ENCODE peak calls at places on chromosomes 5 and 9, in ten cellular contexts. L is astrocyte of the spinal cord, D is foreskin fibroblast, O is fibroblast of pulmonary artery, J is breast epithelium, S is bronchial epithelial cell, E is fibroblast of lung, F is A549, K is psoas muscle, H is neural progenitor cell. M is an unnamed sample.

GRCh38 chr5:117953272-117953671 is 1035.1 kb downstream of the DTWD2 start:
- DNase-seq in D (no peak), F (no peak), S (no peak), H (no peak), E (no peak), J (no peak), K (no peak), O (no peak), L (no peak), M (no peak)

GRCh38 chr9:127598839-127599549 is 13.1 kb upstream of the STXBP1 start:
- DNase-seq in E (no peak), D (no peak), J (no peak), L (no peak), S (no peak), K (no peak), H (peak), O (no peak), F (no peak), M (peak)

GRCh38 chr5:7813576-7813975 is 37.4 kb downstream of the CFAP90 start:
- DNase-seq in S (no peak), L (no peak), J (no peak), K (no peak), H (no peak), O (no peak), F (no peak), D (no peak), E (no peak), M (no peak)

GRCh38 chr5:133605323-133605722 is 7.0 kb downstream of the FSTL4 start:
- DNase-seq in D (no peak), S (no peak), E (no peak), F (no peak), O (no peak), J (no peak), H (no peak), L (no peak), K (no peak), M (no peak)

GRCh38 chr5:167642779-167643517 is 648.5 kb upstream of the WWC1 start:
- DNase-seq in L (peak), F (no peak), H (no peak), J (no peak), E (peak), K (no peak), S (peak), O (peak), D (peak), M (no peak)

GRCh38 chr5:134026521-134027202 is 21.9 kb upstream of the VDAC1 start:
- DNase-seq in S (peak), J (peak), F (peak), L (peak), E (peak), O (peak), H (peak), D (peak), K (no peak), M (peak)

GRCh38 chr9:1938675-1939170 is 76.4 kb upstream of the SMARCA2 start:
- DNase-seq in L (no peak), D (no peak), K (no peak), F (no peak), S (no peak), E (no peak), H (no peak), J (no peak), O (no peak), M (no peak)

GRCh38 chr9:119349548-119349947 is 19.7 kb downstream of the BRINP1 start:
- DNase-seq in H (peak), K (no peak), L (no peak), F (no peak), S (no peak), J (no peak), E (no peak), O (no peak), D (no peak), M (no peak)

GRCh38 chr5:71932649-71933338 is 174.5 kb upstream of the MAP1B start:
- DNase-seq in S (peak), K (peak), H (peak), L (peak), D (no peak), F (peak), O (peak), J (no peak), E (peak), M (no peak)

GRCh38 chr5:66994790-66995189 is 201.8 kb downstream of the CD180 start:
- DNase-seq in D (no peak), L (no peak), F (peak), H (no peak), E (no peak), J (no peak), K (no peak), O (no peak), S (peak), M (no peak)

GRCh38 chr5:137751869-137752491 is 2.2 kb downstream of the HNRNPA0 start:
- DNase-seq in K (no peak), L (peak), D (peak), F (peak), H (peak), S (peak), J (no peak), O (peak), E (peak), M (peak)

GRCh38 chr9:74804018-74804385 is 83.7 kb downstream of the TRPM6 start:
- DNase-seq in E (peak), D (no peak), H (no peak), L (peak), O (no peak), J (no peak), S (peak), K (no peak), F (peak), M (no peak)

GRCh38 chr9:13960011-13960765 is 353.8 kb downstream of the NFIB start:
- DNase-seq in J (no peak), D (no peak), S (no peak), F (no peak), L (no peak), H (no peak), O (peak), K (no peak), E (no peak), M (no peak)

GRCh38 chr5:142427529-142427928 is 102.7 kb upstream of the SPRY4 start:
- DNase-seq in F (no peak), S (no peak), L (no peak), H (no peak), E (no peak), O (no peak), D (no peak), K (no peak), J (no peak), M (no peak)

GRCh38 chr9:133509179-133510083 is 15.3 kb downstream of the MYMK start:
- DNase-seq in J (no peak), O (no peak), E (no peak), L (no peak), S (peak), F (no peak), H (peak), D (no peak), K (peak), M (no peak)

GRCh38 chr9:37465249-37466036 is at the start of gene ZBTB5:
- DNase-seq in K (peak), F (peak), D (peak), S (peak), E (peak), O (peak), J (peak), H (peak), L (peak), M (peak)

GRCh38 chr5:115209279-115209678 is 39.6 kb upstream of the TRIM36 start:
- DNase-seq in J (no peak), F (no peak), H (no peak), O (peak), K (no peak), D (no peak), E (peak), S (no peak), L (no peak), M (peak)

GRCh38 chr5:81286059-81286617 is 15.2 kb upstream of the ZCCHC9 start:
- DNase-seq in F (no peak), K (no peak), S (peak), L (no peak), D (no peak), O (no peak), J (no peak), H (peak), E (no peak), M (no peak)

GRCh38 chr9:106286249-106286648 is 576.7 kb upstream of the ZNF462 start:
- DNase-seq in E (peak), F (peak), S (peak), K (no peak), O (no peak), D (no peak), L (peak), J (no peak), H (peak), M (peak)

GRCh38 chr9:134669556-134669955 is 28.0 kb downstream of the COL5A1 start:
- DNase-seq in K (peak), H (no peak), L (no peak), E (no peak), F (peak), D (no peak), S (no peak), J (no peak), O (no peak), M (no peak)

GRCh38 chr9:4045556-4045955 is 254.3 kb downstream of the GLIS3 start:
- DNase-seq in J (no peak), O (no peak), F (no peak), K (no peak), S (no peak), L (no peak), D (no peak), H (no peak), E (no peak), M (no peak)

GRCh38 chr9:4042966-4043365 is 256.9 kb downstream of the GLIS3 start:
- DNase-seq in D (no peak), K (no peak), S (no peak), F (no peak), J (no peak), L (no peak), O (no peak), E (no peak), H (peak), M (no peak)

GRCh38 chr9:4050686-4051315 is 249.1 kb downstream of the GLIS3 start:
- DNase-seq in K (no peak), E (no peak), S (no peak), H (peak), L (no peak), J (no peak), D (no peak), O (no peak), F (no peak), M (no peak)

DNA sequence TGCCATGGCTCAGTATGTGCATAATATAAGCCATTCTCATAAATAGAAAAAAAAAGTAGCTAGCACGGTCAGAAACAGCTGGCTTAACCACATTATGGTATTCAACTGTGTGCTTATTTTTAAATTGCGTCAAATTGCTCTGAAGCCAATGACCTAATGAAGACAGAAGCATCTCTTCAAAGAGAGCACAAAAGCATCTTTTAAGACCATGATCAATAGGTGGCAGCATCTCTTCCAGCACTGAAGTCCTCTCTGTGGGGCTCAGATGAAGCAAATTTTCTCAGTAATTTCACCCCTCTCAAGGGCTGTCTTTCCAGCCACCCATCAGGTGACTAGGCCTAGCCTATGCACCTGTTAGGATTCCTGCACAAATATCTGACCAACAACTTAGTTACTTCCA is 251.4 kb downstream of the GLIS3 start:
- DNase-seq in O (peak), D (peak), K (no peak), S (peak), L (peak), J (no peak), F (peak), E (peak), H (peak), M (peak)
- TF ChIP-seq CTCF in O (peak), D (peak), K (no peak), S (peak), L (peak), J (no peak), F (peak), E (peak), H (peak), M (peak)

GRCh38 chr9:129259373-129259772 is 81.3 kb upstream of the IER5L start:
- DNase-seq in S (no peak), D (no peak), H (no peak), E (no peak), J (no peak), K (no peak), L (no peak), F (no peak), O (no peak), M (no peak)

GRCh38 chr9:129256959-129257713 is 79.1 kb upstream of the IER5L start:
- DNase-seq in O (no peak), H (no peak), L (no peak), S (no peak), D (no peak), J (no peak), E (no peak), K (no peak), F (no peak), M (no peak)

GRCh38 chr9:129254566-129255287 is 76.7 kb upstream of the IER5L start:
- DNase-seq in F (no peak), O (no peak), L (no peak), D (no peak), E (no peak), S (no peak), J (no peak), H (no peak), K (no peak), M (no peak)

GRCh38 chr9:129258823-129259301 is 80.8 kb upstream of the IER5L start:
- DNase-seq in J (no peak), O (no peak), F (no peak), D (no peak), L (no peak), H (no peak), E (no peak), K (no peak), S (peak), M (no peak)

GRCh38 chr9:129258124-129258822 is 80.2 kb upstream of the IER5L start:
- DNase-seq in L (peak), D (peak), E (peak), F (peak), J (peak), S (peak), O (peak), K (peak), H (peak), M (peak)
- H3K4me3 ChIP-seq in L (peak), D (peak), E (peak), F (peak), J (peak), S (peak), O (peak), K (peak), H (peak), M (no peak)

GRCh38 chr9:104682642-104683041 is 11.7 kb upstream of the OR13D1 start:
- DNase-seq in K (no peak), E (peak), J (no peak), D (peak), O (peak), S (peak), F (peak), H (peak), L (peak), M (peak)
- TF ChIP-seq CTCF in K (peak), E (peak), J (no peak), D (peak), O (peak), S (peak), F (peak), H (peak), L (peak), M (peak)

GRCh38 chr5:110917161-110917875 is 154.2 kb upstream of the TSLP start:
- DNase-seq in S (no peak), F (no peak), O (peak), K (no peak), L (peak), D (no peak), J (no peak), H (no peak), E (peak), M (no peak)
- H3K4me3 ChIP-seq in S (no peak), F (no peak), O (no peak), K (no peak), L (no peak), D (no peak), J (no peak), H (no peak), E (no peak), M (no peak)

GRCh38 chr5:112525217-112525616 is 106.1 kb upstream of the EPB41L4A start:
- DNase-seq in D (no peak), H (no peak), O (no peak), F (no peak), S (no peak), E (no peak), L (no peak), K (no peak), J (no peak), M (no peak)

GRCh38 chr5:112528928-112529327 is 109.9 kb upstream of the EPB41L4A start:
- DNase-seq in D (no peak), J (no peak), L (no peak), E (no peak), H (no peak), K (no peak), O (no peak), S (no peak), F (no peak), M (no peak)

GRCh38 chr5:112532654-112533314 is 113.7 kb upstream of the EPB41L4A start:
- DNase-seq in K (no peak), D (no peak), H (no peak), F (no peak), E (no peak), S (no peak), J (no peak), O (no peak), L (no peak), M (no peak)

GRCh38 chr5:112533315-112533867 is 114.3 kb upstream of the EPB41L4A start:
- DNase-seq in E (no peak), D (no peak), L (no peak), J (no peak), O (no peak), S (peak), F (peak), H (no peak), K (no peak), M (no peak)

DNA sequence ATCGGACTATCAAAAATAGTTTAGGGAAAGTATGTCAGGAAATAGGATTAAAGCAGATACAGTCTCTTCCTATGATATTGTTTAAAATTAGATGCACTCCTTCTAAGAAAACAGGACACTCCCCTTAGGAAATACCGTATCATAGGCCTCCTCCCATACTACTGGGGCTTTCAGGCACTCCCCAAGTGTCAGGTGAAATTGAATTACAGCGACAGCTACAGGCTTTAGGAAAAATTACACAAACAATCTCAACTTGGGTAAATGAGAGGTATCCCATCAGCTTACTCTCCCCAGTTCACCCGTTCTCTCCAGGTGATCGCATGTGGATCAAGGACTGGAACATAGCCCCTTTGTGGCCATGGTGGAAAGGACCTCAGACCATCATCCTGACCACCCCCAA is 110.4 kb upstream of the EPB41L4A start:
- DNase-seq in E (no peak), S (peak), J (no peak), O (peak), L (no peak), F (no peak), D (no peak), H (peak), K (no peak), M (peak)
- TF ChIP-seq CTCF in E (no peak), S (peak), J (no peak), O (peak), L (peak), F (peak), D (no peak), H (peak), K (no peak), M (peak)

GRCh38 chr5:11902304-11902703 is 1.9 kb downstream of the CTNND2 start:
- DNase-seq in E (no peak), F (no peak), D (no peak), L (no peak), O (no peak), K (no peak), S (no peak), J (no peak), H (peak), M (no peak)

GRCh38 chr5:11903121-11903613 is 1.1 kb downstream of the CTNND2 start:
- DNase-seq in F (no peak), K (no peak), H (peak), J (no peak), L (peak), E (peak), O (no peak), S (no peak), D (no peak), M (no peak)

GRCh38 chr5:11904270-11904906 is at the start of gene CTNND2:
- DNase-seq in H (peak), K (no peak), S (no peak), O (no peak), L (peak), J (no peak), F (peak), E (peak), D (no peak), M (no peak)

GRCh38 chr5:11905209-11905608 is 963 bp upstream of the CTNND2 start:
- DNase-seq in O (no peak), K (no peak), L (no peak), E (no peak), H (peak), S (no peak), F (no peak), D (no peak), J (no peak), M (no peak)

DNA sequence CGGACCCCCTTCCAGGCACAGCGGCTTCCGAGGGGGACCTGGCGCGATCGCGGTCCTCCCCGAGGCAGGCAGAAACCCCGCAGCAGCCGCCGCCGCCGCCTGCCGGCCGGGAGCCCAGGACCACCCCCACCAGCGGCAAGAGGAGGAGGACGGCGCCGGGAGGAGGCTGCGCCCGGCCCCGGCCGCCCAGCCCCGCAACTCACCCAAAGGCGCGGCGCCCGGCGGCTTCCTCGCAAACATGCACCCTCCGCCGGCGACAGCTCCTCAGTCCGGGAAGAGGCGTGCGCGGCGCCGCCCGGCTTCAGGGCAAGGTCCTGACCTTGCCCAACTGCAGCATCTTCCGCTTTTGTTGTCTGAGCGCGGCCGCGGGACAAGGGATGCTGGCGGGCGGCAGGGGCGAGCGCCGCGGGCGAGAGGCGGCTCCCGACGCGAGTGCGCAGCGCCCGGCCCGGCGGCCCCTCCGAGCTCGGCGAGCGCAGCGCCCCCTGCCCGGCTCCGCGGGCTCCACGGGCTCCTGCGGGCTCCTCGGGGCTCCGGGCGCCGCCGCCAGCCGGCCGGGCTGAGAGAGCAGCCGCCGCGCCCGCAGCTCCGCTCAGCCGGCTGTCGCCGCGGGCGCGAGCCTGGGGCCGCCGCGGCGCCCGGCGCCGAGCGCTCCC is 504 bp downstream of the CTNND2 start:
- DNase-seq in F (peak), E (peak), J (no peak), D (no peak), L (peak), O (no peak), S (no peak), K (peak), H (peak), M (no peak)
- H3K4me3 ChIP-seq in F (peak), E (no peak), J (no peak), D (no peak), L (peak), O (no peak), S (no peak), K (no peak), H (peak), M (no peak)

M was measured in NB4.